ENCODE peak calls at places on chromosomes 4 and X, in six cellular contexts. U is effector memory CD8-positive, alpha-beta T cell; I is HS-27A; W is mucosa of descending colon; H is fibroblast of gingiva; Q is cardiac muscle cell. F is an unnamed sample.

GRCh38 chr4:10089346-10089745 is 27.3 kb downstream of the WDR1 start:
- DNase-seq in U (no peak), I (no peak), W (peak), H (no peak), Q (no peak), F (peak)

GRCh38 chr4:41728571-41728908 is 20.0 kb downstream of the PHOX2B start:
- DNase-seq in U (no peak), I (no peak), W (no peak), H (no peak), Q (no peak), F (no peak)

GRCh38 chr4:13544556-13545393 is 467 bp upstream of the NKX3-2 start:
- DNase-seq in U (no peak), I (peak), W (peak), H (peak), Q (peak), F (peak)

GRCh38 chrX:34147345-34147744 is 15.2 kb upstream of the FAM47A start:
- DNase-seq in U (no peak), I (no peak), W (no peak), H (no peak), Q (no peak), F (no peak)

GRCh38 chrX:47168495-47169073 is 23.6 kb downstream of the RBM10 start:
- DNase-seq in U (no peak), I (no peak), W (no peak), H (no peak), Q (no peak), F (no peak)

GRCh38 chr4:10205223-10205622 is 88.6 kb upstream of the WDR1 start:
- DNase-seq in U (no peak), I (no peak), W (no peak), H (no peak), Q (no peak), F (no peak)

GRCh38 chr4:108502366-108502765 is 118.0 kb upstream of the RPL34 start:
- DNase-seq in U (no peak), I (no peak), W (no peak), H (no peak), Q (no peak), F (no peak)

GRCh38 chr4:48594185-48594584 is 104.1 kb downstream of the ZAR1 start:
- DNase-seq in U (no peak), I (no peak), W (no peak), H (no peak), Q (peak), F (no peak)